ENCODE peak calls at places on chromosomes 6 and 20, in eight cellular contexts. One of them, this sample, is unnamed.

GRCh38 chr20:36235892-36236785 is at the start of gene AAR2:
- DNase-seq in neural progenitor cell: peak; percentile 87
- DNase-seq in astrocyte of the cerebellum: peak; percentile 35
- DNase-seq in colonic mucosa: peak; percentile 83
- DNase-seq in gastrocnemius medialis: peak; percentile 58
- DNase-seq in A549: peak; percentile 85
- DNase-seq in HL-60: peak; percentile 71
- DNase-seq in choroid plexus epithelial cell: peak; percentile 83
- DNase-seq in this sample: peak; percentile 37

GRCh38 chr6:23547851-23548250 is 578.2 kb upstream of the NRSN1 start:
- DNase-seq in A549: no peak
- DNase-seq in astrocyte of the cerebellum: no peak
- DNase-seq in gastrocnemius medialis: no peak
- DNase-seq in HL-60: no peak
- DNase-seq in colonic mucosa: no peak
- DNase-seq in neural progenitor cell: peak; percentile 34
- DNase-seq in choroid plexus epithelial cell: peak; percentile 45
- DNase-seq in this sample: peak; percentile 56

GRCh38 chr20:35953411-35954199 is 697 bp downstream of the SCAND1 start:
- DNase-seq in HL-60: peak; percentile 50
- DNase-seq in astrocyte of the cerebellum: no peak
- DNase-seq in neural progenitor cell: peak; percentile 69
- DNase-seq in gastrocnemius medialis: peak; percentile 4
- DNase-seq in A549: no peak
- DNase-seq in colonic mucosa: peak; percentile 49
- DNase-seq in choroid plexus epithelial cell: peak; percentile 56
- DNase-seq in this sample: no peak

GRCh38 chr6:16514249-16514648 is 247.0 kb downstream of the ATXN1 start:
- DNase-seq in HL-60: no peak
- DNase-seq in gastrocnemius medialis: no peak
- DNase-seq in colonic mucosa: no peak
- DNase-seq in A549: peak; percentile 48
- DNase-seq in neural progenitor cell: peak; percentile 42
- DNase-seq in choroid plexus epithelial cell: peak; percentile 88
- DNase-seq in astrocyte of the cerebellum: peak; percentile 45
- DNase-seq in this sample: no peak

GRCh38 chr6:8057793-8058192 is 6.4 kb downstream of the BLOC1S5 start:
- DNase-seq in colonic mucosa: no peak
- DNase-seq in choroid plexus epithelial cell: no peak
- DNase-seq in astrocyte of the cerebellum: no peak
- DNase-seq in HL-60: no peak
- DNase-seq in neural progenitor cell: no peak
- DNase-seq in A549: no peak
- DNase-seq in gastrocnemius medialis: no peak
- DNase-seq in this sample: peak; percentile 48

GRCh38 chr6:106939848-106940247 is 34.7 kb downstream of the CD24 start:
- DNase-seq in gastrocnemius medialis: no peak
- DNase-seq in choroid plexus epithelial cell: no peak
- DNase-seq in A549: no peak
- DNase-seq in HL-60: no peak
- DNase-seq in astrocyte of the cerebellum: no peak
- DNase-seq in neural progenitor cell: no peak
- DNase-seq in colonic mucosa: no peak
- DNase-seq in this sample: no peak

GRCh38 chr6:20575125-20575524 is 40.9 kb downstream of the CDKAL1 start:
- DNase-seq in HL-60: no peak
- DNase-seq in choroid plexus epithelial cell: no peak
- DNase-seq in neural progenitor cell: no peak
- DNase-seq in astrocyte of the cerebellum: no peak
- DNase-seq in colonic mucosa: peak; percentile 25
- DNase-seq in A549: no peak
- DNase-seq in gastrocnemius medialis: no peak
- DNase-seq in this sample: no peak

GRCh38 chr20:63163171-63163570 is 52.8 kb downstream of the YTHDF1 start:
- DNase-seq in neural progenitor cell: no peak
- DNase-seq in colonic mucosa: no peak
- DNase-seq in A549: no peak
- DNase-seq in HL-60: no peak
- DNase-seq in gastrocnemius medialis: no peak
- DNase-seq in astrocyte of the cerebellum: no peak
- DNase-seq in choroid plexus epithelial cell: no peak
- DNase-seq in this sample: no peak

GRCh38 chr6:85002847-85003246 is 238.4 kb upstream of the TBX18 start:
- DNase-seq in gastrocnemius medialis: no peak
- DNase-seq in A549: no peak
- DNase-seq in colonic mucosa: no peak
- DNase-seq in astrocyte of the cerebellum: no peak
- DNase-seq in neural progenitor cell: no peak
- DNase-seq in HL-60: no peak
- DNase-seq in choroid plexus epithelial cell: no peak
- DNase-seq in this sample: no peak

GRCh38 chr6:1500874-1501273 is 108.8 kb upstream of the FOXC1 start:
- DNase-seq in A549: no peak
- DNase-seq in astrocyte of the cerebellum: no peak
- DNase-seq in neural progenitor cell: no peak
- DNase-seq in choroid plexus epithelial cell: no peak
- DNase-seq in gastrocnemius medialis: no peak
- DNase-seq in colonic mucosa: no peak
- DNase-seq in HL-60: no peak
- DNase-seq in this sample: no peak

GRCh38 chr6:70563540-70563939 is 3.2 kb upstream of the SDHAF4 start:
- DNase-seq in colonic mucosa: no peak
- DNase-seq in astrocyte of the cerebellum: no peak
- DNase-seq in A549: peak; percentile 2
- DNase-seq in gastrocnemius medialis: no peak
- DNase-seq in neural progenitor cell: no peak
- DNase-seq in HL-60: no peak
- DNase-seq in choroid plexus epithelial cell: peak; percentile 41
- DNase-seq in this sample: no peak

GRCh38 chr6:70566751-70567382 is at the start of gene SDHAF4:
- DNase-seq in A549: peak; percentile 84
- DNase-seq in neural progenitor cell: peak; percentile 96
- DNase-seq in HL-60: peak; percentile 71
- DNase-seq in choroid plexus epithelial cell: peak; percentile 89
- DNase-seq in astrocyte of the cerebellum: peak; percentile 55
- DNase-seq in colonic mucosa: peak; percentile 96
- DNase-seq in gastrocnemius medialis: peak; percentile 83
- DNase-seq in this sample: peak; percentile 50
- TF ChIP-seq CTCF in A549: no peak
- TF ChIP-seq CTCF in neural progenitor cell: no peak
- TF ChIP-seq CTCF in HL-60: no peak
- TF ChIP-seq CTCF in choroid plexus epithelial cell: no peak
- TF ChIP-seq CTCF in astrocyte of the cerebellum: no peak
- TF ChIP-seq CTCF in colonic mucosa: no peak
- TF ChIP-seq CTCF in gastrocnemius medialis: no peak
- TF ChIP-seq CTCF in this sample: no peak

DNA sequence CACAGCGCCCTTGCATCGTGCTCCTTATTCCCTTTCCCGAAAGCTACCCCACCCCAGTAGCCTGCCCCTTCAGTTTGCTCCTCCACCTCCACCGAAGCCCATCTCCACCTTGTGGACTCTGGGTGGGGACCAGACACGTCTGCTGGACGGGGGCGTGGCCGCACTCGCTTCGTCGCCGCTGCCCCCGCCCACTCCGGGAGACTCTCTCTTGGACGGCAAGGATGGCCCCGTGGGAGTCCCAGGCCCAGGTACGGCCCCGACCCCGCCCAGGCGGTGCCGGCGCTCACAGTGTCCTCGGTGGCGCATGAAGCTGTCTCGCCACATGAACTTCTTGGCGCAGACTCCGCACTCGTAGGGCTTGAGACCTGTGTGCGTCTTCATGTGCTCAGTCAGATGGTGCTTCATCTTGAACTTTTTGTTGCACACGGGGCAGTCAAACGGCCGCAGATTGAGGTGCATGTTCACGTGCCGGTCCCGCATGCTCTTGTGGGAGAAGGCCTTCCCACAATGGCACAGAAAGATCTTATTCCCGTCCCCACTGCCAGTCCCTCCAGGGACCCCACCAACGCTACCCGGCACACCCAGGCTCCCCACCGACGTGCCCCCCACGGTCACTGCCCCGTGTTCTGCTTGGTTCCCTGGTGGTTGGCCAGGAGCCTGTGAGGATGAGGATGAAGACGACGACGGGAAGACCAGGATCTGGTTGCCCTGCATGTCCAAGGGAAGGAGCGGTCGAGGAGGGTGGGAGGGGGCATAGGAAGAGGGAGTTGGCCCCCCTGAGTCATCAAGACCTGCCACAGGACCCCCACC is 1.3 kb upstream of the TAPBP start:
- DNase-seq in gastrocnemius medialis: no peak
- DNase-seq in HL-60: no peak
- DNase-seq in A549: peak; percentile 72
- DNase-seq in colonic mucosa: peak; percentile 86
- DNase-seq in choroid plexus epithelial cell: peak; percentile 18
- DNase-seq in astrocyte of the cerebellum: no peak
- DNase-seq in neural progenitor cell: peak; percentile 43
- DNase-seq in this sample: no peak
- H3K4me3 ChIP-seq in gastrocnemius medialis: peak overlapping the region; percentile 89
- H3K4me3 ChIP-seq in HL-60: no peak overlapping the region
- H3K4me3 ChIP-seq in A549: peak overlapping the region; percentile 74
- H3K4me3 ChIP-seq in colonic mucosa: peak overlapping the region; percentile 79
- H3K4me3 ChIP-seq in choroid plexus epithelial cell: peak overlapping the region; percentile 92
- H3K4me3 ChIP-seq in astrocyte of the cerebellum: peak overlapping the region; percentile 84
- H3K4me3 ChIP-seq in neural progenitor cell: peak overlapping the region; percentile 54
- H3K4me3 ChIP-seq in this sample: peak overlapping the region; percentile 76

GRCh38 chr6:15441215-15441868 is 195.5 kb downstream of the JARID2 start:
- DNase-seq in gastrocnemius medialis: peak; percentile 25
- DNase-seq in A549: peak; percentile 40
- DNase-seq in astrocyte of the cerebellum: peak; percentile 59
- DNase-seq in HL-60: no peak
- DNase-seq in colonic mucosa: peak; percentile 55
- DNase-seq in neural progenitor cell: peak; percentile 69
- DNase-seq in choroid plexus epithelial cell: peak; percentile 85
- DNase-seq in this sample: no peak
- TF ChIP-seq CTCF in gastrocnemius medialis: peak; percentile 60
- TF ChIP-seq CTCF in A549: peak; percentile 55
- TF ChIP-seq CTCF in astrocyte of the cerebellum: peak; percentile 91
- TF ChIP-seq CTCF in HL-60: peak; percentile 65
- TF ChIP-seq CTCF in colonic mucosa: peak; percentile 78
- TF ChIP-seq CTCF in neural progenitor cell: peak; percentile 80
- TF ChIP-seq CTCF in choroid plexus epithelial cell: peak; percentile 88
- TF ChIP-seq CTCF in this sample: peak; percentile 80

GRCh38 chr20:19973920-19974620 is 43.1 kb upstream of the NAA20 start:
- DNase-seq in A549: no peak
- DNase-seq in HL-60: peak; percentile 49
- DNase-seq in choroid plexus epithelial cell: peak; percentile 83
- DNase-seq in astrocyte of the cerebellum: peak; percentile 81
- DNase-seq in neural progenitor cell: no peak
- DNase-seq in colonic mucosa: peak; percentile 48
- DNase-seq in gastrocnemius medialis: peak; percentile 75
- DNase-seq in this sample: no peak
- H3K4me3 ChIP-seq in A549: peak overlapping the region; percentile 65
- H3K4me3 ChIP-seq in HL-60: no peak overlapping the region
- H3K4me3 ChIP-seq in choroid plexus epithelial cell: peak overlapping the region; percentile 84
- H3K4me3 ChIP-seq in astrocyte of the cerebellum: peak overlapping the region; percentile 93
- H3K4me3 ChIP-seq in neural progenitor cell: no peak overlapping the region
- H3K4me3 ChIP-seq in colonic mucosa: no peak overlapping the region
- H3K4me3 ChIP-seq in gastrocnemius medialis: peak overlapping the region; percentile 65
- H3K4me3 ChIP-seq in this sample: no peak overlapping the region

GRCh38 chr6:155314773-155315515 is 660 bp upstream of the TFB1M start:
- DNase-seq in colonic mucosa: no peak
- DNase-seq in A549: peak; percentile 88
- DNase-seq in neural progenitor cell: no peak
- DNase-seq in gastrocnemius medialis: peak; percentile 65
- DNase-seq in astrocyte of the cerebellum: peak; percentile 36
- DNase-seq in HL-60: peak; percentile 69
- DNase-seq in choroid plexus epithelial cell: peak; percentile 96
- DNase-seq in this sample: peak; percentile 73
- TF ChIP-seq CTCF in colonic mucosa: no peak
- TF ChIP-seq CTCF in A549: no peak
- TF ChIP-seq CTCF in neural progenitor cell: no peak
- TF ChIP-seq CTCF in gastrocnemius medialis: no peak
- TF ChIP-seq CTCF in astrocyte of the cerebellum: no peak
- TF ChIP-seq CTCF in HL-60: no peak
- TF ChIP-seq CTCF in choroid plexus epithelial cell: no peak
- TF ChIP-seq CTCF in this sample: no peak

DNA sequence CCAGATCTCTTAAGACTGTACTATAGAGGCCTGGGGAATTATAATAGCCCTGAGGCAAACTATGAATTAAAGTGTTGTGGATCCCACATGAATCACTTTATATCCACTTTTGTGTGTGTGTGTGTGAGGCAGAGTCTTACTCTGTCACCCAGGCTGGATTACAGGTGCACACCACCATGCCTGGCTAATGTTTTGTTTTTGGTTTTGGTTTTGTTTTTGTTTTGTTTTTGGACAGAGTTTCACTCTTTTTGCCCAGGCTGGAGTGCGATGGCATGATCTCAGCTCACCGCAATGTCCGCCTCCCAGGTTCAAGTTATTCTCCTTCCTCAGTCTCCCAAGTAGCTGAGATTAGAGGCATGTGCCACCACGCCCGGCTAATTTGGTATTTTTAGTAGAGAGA is 32.2 kb upstream of the MICB start:
- DNase-seq in gastrocnemius medialis: no peak
- DNase-seq in astrocyte of the cerebellum: no peak
- DNase-seq in colonic mucosa: no peak
- DNase-seq in neural progenitor cell: no peak
- DNase-seq in choroid plexus epithelial cell: no peak
- DNase-seq in A549: no peak
- DNase-seq in HL-60: no peak
- DNase-seq in this sample: no peak
- H3K4me3 ChIP-seq in gastrocnemius medialis: no peak overlapping the region
- H3K4me3 ChIP-seq in astrocyte of the cerebellum: no peak overlapping the region
- H3K4me3 ChIP-seq in colonic mucosa: no peak overlapping the region
- H3K4me3 ChIP-seq in neural progenitor cell: no peak overlapping the region
- H3K4me3 ChIP-seq in choroid plexus epithelial cell: no peak overlapping the region
- H3K4me3 ChIP-seq in A549: no peak overlapping the region
- H3K4me3 ChIP-seq in HL-60: no peak overlapping the region
- H3K4me3 ChIP-seq in this sample: no peak overlapping the region

GRCh38 chr20:58155148-58155925 is 73.1 kb downstream of the ANKRD60 start:
- DNase-seq in gastrocnemius medialis: no peak
- DNase-seq in A549: no peak
- DNase-seq in neural progenitor cell: no peak
- DNase-seq in choroid plexus epithelial cell: no peak
- DNase-seq in colonic mucosa: no peak
- DNase-seq in HL-60: no peak
- DNase-seq in astrocyte of the cerebellum: no peak
- DNase-seq in this sample: no peak
- TF ChIP-seq CTCF in gastrocnemius medialis: no peak
- TF ChIP-seq CTCF in A549: no peak
- TF ChIP-seq CTCF in neural progenitor cell: peak; percentile 25
- TF ChIP-seq CTCF in choroid plexus epithelial cell: no peak
- TF ChIP-seq CTCF in colonic mucosa: no peak
- TF ChIP-seq CTCF in HL-60: no peak
- TF ChIP-seq CTCF in astrocyte of the cerebellum: no peak
- TF ChIP-seq CTCF in this sample: no peak

DNA sequence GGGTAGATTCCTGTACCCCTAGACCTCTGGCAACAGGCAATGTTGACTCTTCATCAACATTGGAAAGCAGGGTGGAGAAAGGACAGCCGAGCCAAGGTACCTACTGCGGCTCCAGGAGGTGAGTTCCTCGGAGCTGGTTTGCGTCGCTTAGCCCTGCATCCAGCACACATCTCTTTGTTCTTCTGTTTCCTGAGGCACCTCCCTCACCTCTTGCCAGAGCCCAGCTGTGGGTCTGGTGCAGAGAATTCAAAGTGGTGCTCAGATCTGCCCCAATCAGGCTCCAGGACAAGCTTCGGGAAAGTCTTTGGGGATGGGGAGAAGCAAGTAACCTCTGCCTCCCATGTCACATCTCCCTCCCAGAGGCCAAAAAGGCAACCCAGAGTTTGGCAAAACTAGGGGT is 2.2 kb downstream of the KCNG1 start:
- DNase-seq in A549: no peak
- DNase-seq in astrocyte of the cerebellum: no peak
- DNase-seq in neural progenitor cell: peak; percentile 46
- DNase-seq in choroid plexus epithelial cell: no peak
- DNase-seq in HL-60: no peak
- DNase-seq in colonic mucosa: no peak
- DNase-seq in gastrocnemius medialis: no peak
- DNase-seq in this sample: no peak
- H3K4me3 ChIP-seq in A549: no peak overlapping the region
- H3K4me3 ChIP-seq in astrocyte of the cerebellum: peak overlapping the region; percentile 68
- H3K4me3 ChIP-seq in neural progenitor cell: no peak overlapping the region
- H3K4me3 ChIP-seq in choroid plexus epithelial cell: peak overlapping the region; percentile 67
- H3K4me3 ChIP-seq in HL-60: no peak overlapping the region
- H3K4me3 ChIP-seq in colonic mucosa: no peak overlapping the region
- H3K4me3 ChIP-seq in gastrocnemius medialis: no peak overlapping the region
- H3K4me3 ChIP-seq in this sample: no peak overlapping the region